ENCODE peak calls at places on chromosomes 16 and 17, in four cellular contexts. W, D, M and K are unnamed samples. For H3K4me1, the result is how much of the 10 kb centered on the place peaks cover.

GRCh38 chr16:337437-337836 is 15.1 kb downstream of the AXIN1 start:
- DNase-seq in W (no peak), D (no peak), M (no peak), K (no peak)

GRCh38 chr16:29857133-29857760 is 5.8 kb downstream of the CDIPT start:
- DNase-seq in W (no peak), D (no peak), M (no peak), K (no peak)

GRCh38 chr17:57935833-57936807 is 19.1 kb downstream of the CUEDC1 start:
- DNase-seq in W (peak), M (peak), D (no peak), K (peak)

GRCh38 chr16:12612598-12613101 is 191.0 kb downstream of the CPPED1 start:
- DNase-seq in M (no peak), W (no peak), D (no peak), K (no peak)

GRCh38 chr16:68404736-68405345 is 43.5 kb downstream of the SMPD3 start:
- DNase-seq in W (no peak), M (no peak), D (peak), K (no peak)

GRCh38 chr16:73091199-73091598 is 43.3 kb upstream of the ZFHX3 start:
- DNase-seq in D (no peak), W (no peak), M (no peak), K (no peak)

GRCh38 chr17:74270333-74270732 is 3.7 kb upstream of the DNAI2 start:
- DNase-seq in W (no peak), D (no peak), M (no peak), K (no peak)

GRCh38 chr16:56262148-56262878 is 71.0 kb downstream of the GNAO1 start:
- DNase-seq in M (no peak), D (no peak), W (no peak), K (no peak)

GRCh38 chr16:24036614-24037013 is 200.8 kb downstream of the PRKCB start:
- DNase-seq in M (peak), W (peak), D (no peak), K (peak)

DNA sequence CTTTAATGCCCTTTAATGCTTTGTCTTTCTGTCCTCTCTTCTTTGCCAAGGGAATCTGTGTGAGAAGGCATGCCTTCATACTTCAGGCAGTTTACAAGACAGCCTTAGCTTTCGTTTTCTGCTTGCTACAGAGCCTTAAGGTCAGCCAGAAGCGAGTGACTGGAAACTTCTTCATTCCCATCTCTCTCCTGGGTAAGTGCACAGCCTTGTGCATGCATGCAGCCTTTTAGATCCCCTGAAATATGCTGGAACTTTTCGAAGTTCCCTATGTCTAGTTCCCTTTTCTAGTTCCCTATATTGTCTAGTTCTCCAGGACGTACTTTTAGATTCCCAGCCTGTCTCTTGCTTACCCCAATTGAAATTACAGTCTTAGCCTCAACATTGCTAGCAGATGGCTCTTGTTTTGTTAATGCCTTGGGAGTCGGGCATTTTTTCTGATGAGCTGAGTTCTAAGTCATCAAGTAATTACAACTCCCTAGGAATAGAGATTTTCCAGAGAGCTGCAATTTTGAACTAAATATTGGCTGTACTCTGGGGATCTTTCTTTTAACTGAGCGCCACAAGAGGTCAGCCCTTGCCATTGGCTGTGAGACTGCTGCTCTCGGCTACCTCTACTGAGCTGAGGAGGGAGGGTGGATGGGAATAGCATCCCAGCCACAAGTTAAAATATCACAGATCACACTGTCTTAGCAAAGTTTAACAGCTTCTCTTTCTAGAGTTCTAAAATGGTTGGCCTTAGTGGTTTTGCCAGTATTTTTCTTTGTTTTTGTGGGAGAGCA is 22.7 kb upstream of the PPM1D start:
- DNase-seq in W (peak), D (no peak), M (peak), K (no peak)
- H3K27ac ChIP-seq in W (no peak), D (no peak), M (no peak), K (no peak)

DNA sequence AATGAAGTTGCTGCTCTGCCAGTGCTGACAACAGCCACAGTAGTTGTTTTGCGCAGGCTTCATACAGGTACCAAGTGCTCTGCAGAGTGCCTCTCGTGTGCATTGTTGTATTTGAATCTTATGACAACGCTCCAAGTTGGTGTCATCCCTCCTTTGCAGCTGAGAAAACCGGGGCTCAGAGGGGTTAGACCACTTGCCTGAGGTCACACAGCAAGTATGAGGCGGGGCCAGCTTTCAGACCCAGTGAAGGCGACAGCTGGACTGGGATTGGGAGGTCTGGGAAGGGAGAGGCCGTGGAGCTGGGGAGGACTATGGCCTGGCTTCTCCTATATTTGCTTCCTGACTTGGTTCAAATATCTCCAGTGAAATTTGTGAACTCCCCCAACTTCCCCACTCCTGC is 33.2 kb downstream of the WNT9B start:
- DNase-seq in M (no peak), D (no peak), W (no peak), K (no peak)
- H3K4me1 ChIP-seq in M (under half), D (under half), W (under half), K (under half)

GRCh38 chr17:15411556-15412198 is 55.7 kb downstream of the CDRT4 start:
- DNase-seq in W (no peak), M (no peak), D (no peak), K (no peak)
- H3K27ac ChIP-seq in W (no peak), M (no peak), D (no peak), K (no peak)

GRCh38 chr17:14312522-14312921 is 11.6 kb downstream of the HS3ST3B1 start:
- DNase-seq in W (no peak), D (no peak), M (peak), K (no peak)
- H3K4me1 ChIP-seq in W (half or more), D (under half), M (under half), K (under half)

GRCh38 chr16:86879268-86879667 is 300.9 kb downstream of the FOXL1 start:
- DNase-seq in M (no peak), W (no peak), D (no peak), K (no peak)
- H3K27ac ChIP-seq in M (no peak), W (no peak), D (no peak), K (no peak)

GRCh38 chr17:40452921-40453378 is 9.7 kb downstream of the IGFBP4 start:
- DNase-seq in D (no peak), W (no peak), M (no peak), K (no peak)

GRCh38 chr17:40451420-40451819 is 8.2 kb downstream of the IGFBP4 start:
- DNase-seq in M (no peak), W (no peak), D (no peak), K (no peak)

GRCh38 chr17:40450175-40450574 is 6.9 kb downstream of the IGFBP4 start:
- DNase-seq in W (peak), D (no peak), M (peak), K (peak)

GRCh38 chr17:40453881-40454630 is 10.8 kb downstream of the IGFBP4 start:
- DNase-seq in D (no peak), W (no peak), M (no peak), K (no peak)

DNA sequence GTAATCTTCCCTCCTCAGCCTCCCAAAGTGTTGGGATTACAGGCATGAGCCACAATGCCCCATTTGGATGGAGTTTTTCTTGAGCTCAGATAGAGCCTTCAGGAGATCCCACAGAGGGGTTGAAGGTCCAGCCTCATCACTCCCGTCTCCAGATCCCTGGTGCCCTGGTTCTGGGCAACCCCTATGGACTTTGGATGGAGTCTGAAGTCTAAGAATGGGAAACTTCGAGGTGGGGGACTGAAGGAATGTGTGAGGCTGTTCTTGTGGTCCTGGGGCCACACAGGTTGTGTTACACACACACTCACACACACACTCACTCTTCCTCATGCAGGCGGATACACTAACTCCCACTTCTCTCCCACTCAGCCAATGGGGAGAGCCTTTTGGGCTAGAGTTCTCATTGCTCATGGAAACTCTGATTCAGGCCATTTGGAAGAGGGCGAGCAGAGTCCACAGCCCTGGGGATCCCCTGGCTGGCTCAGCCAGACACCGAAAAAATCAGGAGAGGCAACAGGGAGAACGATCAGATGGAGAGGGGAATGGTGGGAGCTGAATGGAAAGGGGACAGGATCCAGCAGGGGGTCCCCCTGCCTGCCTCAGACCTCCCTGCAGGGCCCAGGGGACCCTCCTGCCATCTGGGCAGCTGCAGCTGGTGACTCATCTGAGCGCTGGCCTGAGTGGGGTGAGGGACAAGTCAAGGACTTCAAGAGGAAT is 9.0 kb downstream of the IGFBP4 start:
- DNase-seq in D (no peak), M (no peak), W (no peak), K (no peak)
- H3K4me1 ChIP-seq in D (under half), M (under half), W (under half), K (under half)

GRCh38 chr16:4113358-4114256 is 2.6 kb downstream of the ADCY9 start:
- DNase-seq in D (no peak), M (no peak), W (no peak), K (no peak)

GRCh38 chr16:4116328-4117249 is at the start of gene ADCY9:
- DNase-seq in M (peak), W (peak), D (peak), K (peak)

GRCh38 chr16:4115941-4116327 is 308 bp downstream of the ADCY9 start:
- DNase-seq in W (no peak), M (no peak), D (no peak), K (no peak)

GRCh38 chr16:4115209-4115940 is 867 bp downstream of the ADCY9 start:
- DNase-seq in M (peak), W (peak), D (peak), K (peak)

DNA sequence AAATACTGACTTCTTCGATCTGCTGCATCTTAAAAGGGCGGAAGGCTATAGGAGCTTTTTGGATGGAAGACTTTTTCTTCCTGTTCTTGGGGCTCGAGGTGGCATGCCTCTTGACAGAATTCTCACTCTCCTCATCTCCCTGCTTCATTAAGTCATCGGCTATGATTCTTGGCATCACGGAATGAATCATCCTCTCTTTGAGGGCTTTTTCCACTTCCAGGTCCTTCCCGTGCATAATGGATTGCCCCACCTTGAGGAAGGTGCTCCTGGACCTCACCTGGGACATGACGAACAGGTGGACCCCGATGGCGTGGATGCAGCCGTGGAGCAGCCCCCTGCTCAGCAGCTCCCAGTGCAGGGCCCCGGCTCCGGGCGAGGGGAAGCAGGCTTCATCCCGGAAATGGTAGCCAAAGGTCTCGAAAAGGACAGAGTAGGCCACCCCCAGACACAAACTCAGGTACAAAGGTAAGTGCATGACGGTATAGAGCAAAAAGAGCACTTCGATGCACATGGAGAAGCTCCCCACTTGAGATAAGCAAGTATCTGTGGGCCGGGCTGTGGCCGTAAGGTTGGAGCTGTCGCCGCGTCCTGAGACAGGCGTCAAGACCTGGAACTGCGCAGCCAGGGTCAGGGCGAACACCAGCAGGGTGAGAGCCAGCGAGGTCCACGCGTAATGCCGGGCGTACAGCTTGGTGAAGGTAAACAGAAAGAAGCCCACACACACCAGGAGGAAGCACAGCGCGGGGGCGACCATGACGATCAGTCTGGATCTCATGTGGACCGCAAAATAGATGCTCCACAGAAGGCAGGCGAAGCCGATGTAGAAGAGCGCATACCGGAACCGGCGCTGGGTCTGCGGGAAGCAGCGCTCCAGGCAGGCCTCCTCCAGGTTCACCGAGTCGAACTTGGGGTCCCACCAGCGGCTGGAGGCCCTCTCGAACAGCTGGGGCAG is 1.7 kb downstream of the ADCY9 start:
- DNase-seq in M (no peak), D (no peak), W (no peak), K (no peak)
- H3K27ac ChIP-seq in M (no peak), D (no peak), W (no peak), K (no peak)

GRCh38 chr16:84093879-84094270 is 22.9 kb downstream of the MBTPS1 start:
- DNase-seq in D (no peak), W (no peak), M (no peak), K (no peak)
- H3K4me1 ChIP-seq in D (under half), W (under half), M (under half), K (under half)

GRCh38 chr17:78301821-78302213 is 58.1 kb downstream of the SOCS3 start:
- DNase-seq in M (no peak), D (no peak), W (no peak), K (no peak)
- H3K27ac ChIP-seq in M (no peak), D (no peak), W (no peak), K (no peak)

GRCh38 chr16:17302213-17302612 is 168.5 kb downstream of the XYLT1 start:
- DNase-seq in M (no peak), W (no peak), D (no peak), K (no peak)

GRCh38 chr16:17303101-17303500 is 167.7 kb downstream of the XYLT1 start:
- DNase-seq in W (no peak), M (no peak), D (no peak), K (no peak)

GRCh38 chr16:17301184-17301583 is 169.6 kb downstream of the XYLT1 start:
- DNase-seq in W (no peak), D (no peak), M (no peak), K (no peak)

GRCh38 chr16:17302620-17303019 is 168.1 kb downstream of the XYLT1 start:
- DNase-seq in W (no peak), D (no peak), M (no peak), K (no peak)

DNA sequence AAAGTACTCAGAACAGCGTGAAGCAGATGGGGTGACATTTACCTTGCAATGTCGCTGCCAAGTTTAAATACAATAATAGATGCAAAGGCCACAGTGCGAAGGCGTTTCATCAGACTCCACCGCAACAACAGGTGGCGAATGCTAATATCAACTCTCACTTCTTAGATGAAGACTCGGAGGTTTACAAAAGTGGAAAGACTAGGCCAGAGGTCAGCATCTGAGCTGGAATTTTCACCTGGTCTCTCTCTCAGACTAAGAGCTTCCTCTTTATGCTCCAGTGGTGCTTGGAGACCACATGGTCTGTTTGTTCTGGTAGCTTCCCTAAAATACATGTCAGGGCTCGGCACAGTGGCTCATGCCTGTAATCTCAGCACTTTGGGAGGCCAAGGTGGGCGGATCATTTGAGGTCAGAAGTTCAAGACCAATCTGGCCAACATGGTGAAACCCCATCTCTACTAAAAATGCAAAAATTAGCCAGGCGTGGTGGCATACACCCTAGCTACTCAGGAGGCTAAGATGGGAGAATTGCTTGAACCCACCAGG is 169.1 kb downstream of the XYLT1 start:
- DNase-seq in M (no peak), W (no peak), D (no peak), K (no peak)
- H3K4me1 ChIP-seq in M (under half), W (under half), D (under half), K (under half)